ENCODE peak calls at places on chromosomes 3 and 15, in six cellular contexts. H, P, X, O, A and R are unnamed samples.
A peak's percentile ranks its signal among the peaks of the same experiment; 100 is the strongest.

GRCh38 chr3:82474711-82475110 is 713.3 kb upstream of the GBE1 start:
- DNase-seq in P (no peak), O (no peak), H (no peak), A (no peak), X (no peak), R (no peak)

GRCh38 chr3:64642327-64643151 is 45.3 kb downstream of the ADAMTS9 start:
- DNase-seq in A (no peak), P (no peak), H (no peak), O (no peak), X (no peak), R (no peak)

GRCh38 chr15:84855765-84856164 is 28.7 kb upstream of the SLC28A1 start:
- DNase-seq in O (no peak), H (no peak), X (no peak), A (no peak), P (no peak), R (no peak)

GRCh38 chr3:46186856-46187700 is 21.0 kb downstream of the CCR1 start:
- DNase-seq in A (no peak), X (no peak), H (no peak), P (no peak), O (no peak), R (no peak)

GRCh38 chr3:127701281-127701792 is 28.6 kb downstream of the ABTB1 start:
- DNase-seq in A (no peak), X (peak; percentile 71), H (no peak), P (no peak), O (no peak), R (no peak)

GRCh38 chr3:169104541-169104940 is 559.0 kb downstream of the MECOM start:
- DNase-seq in P (no peak), O (no peak), H (no peak), X (no peak), A (no peak), R (no peak)

GRCh38 chr3:99638244-99638948 is at the start of gene COL8A1:
- DNase-seq in H (peak; percentile 62), P (no peak), X (peak; percentile 92), O (no peak), A (no peak), R (no peak)

GRCh38 chr3:160564949-160565441 is 376 bp downstream of the KPNA4 start:
- DNase-seq in O (peak; percentile 55), X (peak; percentile 92), H (peak; percentile 18), P (no peak), A (peak; percentile 32), R (peak; percentile 60)

GRCh38 chr3:198076722-198077308 is 116.8 kb downstream of the LMLN start:
- DNase-seq in O (no peak), P (no peak), A (no peak), X (no peak), H (no peak), R (no peak)

GRCh38 chr3:161305095-161305991 is 66.0 kb downstream of the SPTSSB start:
- DNase-seq in O (no peak), H (no peak), X (no peak), P (no peak), A (no peak), R (no peak)

GRCh38 chr15:66721954-66722353 is 19.9 kb downstream of the SMAD6 start:
- DNase-seq in O (no peak), H (no peak), P (no peak), X (no peak), A (no peak), R (no peak)

GRCh38 chr15:45203182-45203581 is 15.4 kb upstream of the SHF start:
- DNase-seq in P (no peak), O (no peak), X (no peak), H (no peak), A (no peak), R (no peak)

GRCh38 chr15:66356359-66357236 is at the start of gene TIPIN:
- DNase-seq in O (peak; percentile 97), H (peak; percentile 79), X (peak; percentile 99), P (peak; percentile 84), A (peak; percentile 94), R (peak; percentile 90)

GRCh38 chr3:32467333-32468070 is 35.1 kb downstream of the CMTM6 start:
- DNase-seq in O (peak; percentile 63), A (peak; percentile 50), P (peak; percentile 42), H (no peak), X (peak; percentile 93), R (peak; percentile 55)

GRCh38 chr15:40984963-40985362 is 31.7 kb downstream of the CHAC1 start:
- DNase-seq in X (no peak), O (no peak), H (no peak), A (no peak), P (no peak), R (no peak)

GRCh38 chr3:126937533-126938432 is 45.1 kb upstream of the PLXNA1 start:
- DNase-seq in A (no peak), P (no peak), H (no peak), X (peak; percentile 16), O (no peak), R (no peak)

GRCh38 chr15:67385971-67386370 is 131.4 kb downstream of the IQCH start:
- DNase-seq in O (no peak), H (no peak), X (no peak), A (no peak), P (no peak), R (no peak)

GRCh38 chr3:99999541-99999940 is 114.8 kb downstream of the FILIP1L start:
- DNase-seq in H (no peak), P (no peak), A (no peak), O (no peak), X (no peak), R (no peak)

GRCh38 chr3:158725348-158725966 is 6.8 kb downstream of the RARRES1 start:
- DNase-seq in O (no peak), P (no peak), A (no peak), X (peak; percentile 86), H (no peak), R (no peak)

GRCh38 chr15:91864669-91865068 is 11.2 kb downstream of the SLCO3A1 start:
- DNase-seq in H (no peak), A (no peak), P (no peak), O (no peak), X (no peak), R (no peak)

GRCh38 chr15:55823699-55824098 is 80.7 kb upstream of the PRTG start:
- DNase-seq in P (no peak), A (no peak), X (no peak), O (no peak), H (no peak), R (no peak)

GRCh38 chr3:193902557-193903256 is 233.2 kb upstream of the HES1 start:
- DNase-seq in O (no peak), X (no peak), H (no peak), A (no peak), P (no peak), R (no peak)

GRCh38 chr3:159872374-159873109 is 116.1 kb upstream of the IL12A start:
- DNase-seq in X (no peak), P (no peak), A (no peak), H (no peak), O (no peak), R (no peak)

GRCh38 chr15:63985221-63986184 is 60.8 kb downstream of the DAPK2 start:
- DNase-seq in O (no peak), A (no peak), P (no peak), X (peak; percentile 90), H (peak; percentile 22), R (peak; percentile 47)

GRCh38 chr3:87949189-87949878 is 109.5 kb downstream of the CGGBP1 start:
- DNase-seq in P (no peak), H (no peak), A (no peak), O (no peak), X (no peak), R (no peak)

GRCh38 chr15:39589815-39590644 is 9.2 kb downstream of the THBS1 start:
- DNase-seq in O (no peak), X (no peak), A (no peak), P (no peak), H (no peak), R (no peak)

GRCh38 chr3:134600166-134600670 is 50.6 kb downstream of the KY start:
- DNase-seq in X (no peak), A (no peak), P (no peak), O (no peak), H (no peak), R (no peak)

GRCh38 chr3:66312039-66312438 is 91.2 kb downstream of the SLC25A26 start:
- DNase-seq in P (no peak), A (peak; percentile 16), O (no peak), X (no peak), H (no peak), R (no peak)

GRCh38 chr3:74214286-74214685 is 400.2 kb downstream of the CNTN3 start:
- DNase-seq in X (no peak), P (no peak), A (no peak), O (no peak), H (no peak), R (no peak)